ENCODE peak calls at places on chromosomes 13 and 19, in four cellular contexts. One of them, this sample, is unnamed.

GRCh38 chr13:73857106-73857505 is 277.1 kb downstream of the KLF12 start:
- DNase-seq in H9: no peak
- DNase-seq in stomach: no peak
- DNase-seq in spleen: no peak
- DNase-seq in this sample: no peak

GRCh38 chr13:65378943-65379519 is 1851.1 kb downstream of the PCDH9 start:
- DNase-seq in H9: no peak
- DNase-seq in stomach: no peak
- DNase-seq in spleen: no peak
- DNase-seq in this sample: no peak

GRCh38 chr19:4575978-4576933 is 16.8 kb upstream of the SEMA6B start:
- DNase-seq in H9: peak; percentile 84
- DNase-seq in stomach: peak; percentile 74
- DNase-seq in spleen: peak; percentile 90
- DNase-seq in this sample: peak; percentile 80

GRCh38 chr13:42405665-42406390 is 133.9 kb downstream of the AKAP11 start:
- DNase-seq in H9: no peak
- DNase-seq in stomach: no peak
- DNase-seq in spleen: no peak
- DNase-seq in this sample: no peak

GRCh38 chr19:35135389-35135909 is 590 bp upstream of the LGI4 start:
- DNase-seq in H9: peak; percentile 84
- DNase-seq in stomach: peak; percentile 82
- DNase-seq in spleen: peak; percentile 88
- DNase-seq in this sample: peak; percentile 88

GRCh38 chr13:50015263-50015662 is at the start of gene KCNRG:
- DNase-seq in H9: no peak
- DNase-seq in stomach: no peak
- DNase-seq in spleen: no peak
- DNase-seq in this sample: no peak

GRCh38 chr19:20388826-20389225 is 176.8 kb downstream of the ZNF737 start:
- DNase-seq in H9: no peak
- DNase-seq in stomach: no peak
- DNase-seq in spleen: no peak
- DNase-seq in this sample: no peak

GRCh38 chr19:50321831-50322230 is 7.3 kb downstream of the KCNC3 start:
- DNase-seq in H9: no peak
- DNase-seq in stomach: no peak
- DNase-seq in spleen: no peak
- DNase-seq in this sample: no peak

GRCh38 chr19:28943651-28944050 is 269.3 kb downstream of the UQCRFS1 start:
- DNase-seq in H9: peak; percentile 60
- DNase-seq in stomach: no peak
- DNase-seq in spleen: no peak
- DNase-seq in this sample: no peak

GRCh38 chr19:18848860-18849661 is 17.3 kb downstream of the UPF1 start:
- DNase-seq in H9: no peak
- DNase-seq in stomach: no peak
- DNase-seq in spleen: peak; percentile 89
- DNase-seq in this sample: peak; percentile 79

GRCh38 chr13:102097708-102098107 is 304.1 kb downstream of the FGF14 start:
- DNase-seq in H9: no peak
- DNase-seq in stomach: no peak
- DNase-seq in spleen: no peak
- DNase-seq in this sample: no peak

GRCh38 chr19:54558339-54558738 is 15.3 kb upstream of the LILRA2 start:
- DNase-seq in H9: no peak
- DNase-seq in stomach: no peak
- DNase-seq in spleen: no peak
- DNase-seq in this sample: no peak

GRCh38 chr19:29105629-29106352 is 107.2 kb downstream of the UQCRFS1 start:
- DNase-seq in H9: peak; percentile 33
- DNase-seq in stomach: no peak
- DNase-seq in spleen: peak; percentile 60
- DNase-seq in this sample: no peak

GRCh38 chr13:40963927-40964326 is 55.2 kb downstream of the ELF1 start:
- DNase-seq in H9: no peak
- DNase-seq in stomach: no peak
- DNase-seq in spleen: no peak
- DNase-seq in this sample: no peak

DNA sequence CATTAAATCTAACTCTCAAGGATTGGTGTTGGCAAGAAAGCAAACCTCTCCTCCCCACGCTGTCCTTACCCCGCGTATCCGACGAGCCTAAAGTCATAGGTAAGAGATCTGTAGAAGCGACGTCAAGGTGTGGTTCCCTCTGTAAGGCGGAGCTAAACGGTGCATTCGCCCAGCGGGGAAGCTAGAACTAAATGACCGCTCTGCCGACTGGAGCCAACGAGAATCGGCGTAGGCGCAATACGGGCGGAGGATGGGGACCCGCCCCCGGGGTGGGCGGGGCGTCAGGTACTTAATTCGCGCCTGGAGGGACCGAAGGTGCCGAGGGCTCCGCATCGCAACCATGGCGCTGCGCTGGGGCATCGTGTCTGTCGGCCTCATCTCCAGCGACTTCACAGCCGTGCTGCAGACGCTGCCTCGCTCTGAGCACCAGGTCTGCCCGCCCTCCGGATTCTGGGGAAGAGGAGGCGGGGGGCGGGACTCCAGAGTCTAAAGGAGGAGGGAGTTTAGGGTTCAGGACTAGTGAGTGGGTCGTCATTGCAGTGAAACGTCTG is at the start of gene DHDH:
- DNase-seq in H9: peak; percentile 97
- DNase-seq in stomach: peak; percentile 94
- DNase-seq in spleen: peak; percentile 94
- DNase-seq in this sample: peak; percentile 95
- TF ChIP-seq CTCF in H9: no peak
- TF ChIP-seq CTCF in stomach: no peak
- TF ChIP-seq CTCF in spleen: no peak
- TF ChIP-seq CTCF in this sample: no peak

GRCh38 chr19:22530042-22530441 is 104.1 kb upstream of the ZNF492 start:
- DNase-seq in H9: no peak
- DNase-seq in stomach: no peak
- DNase-seq in spleen: no peak
- DNase-seq in this sample: no peak

GRCh38 chr19:22528956-22529355 is 105.2 kb upstream of the ZNF492 start:
- DNase-seq in H9: no peak
- DNase-seq in stomach: no peak
- DNase-seq in spleen: no peak
- DNase-seq in this sample: no peak

GRCh38 chr19:22533761-22534160 is 100.4 kb upstream of the ZNF492 start:
- DNase-seq in H9: no peak
- DNase-seq in stomach: no peak
- DNase-seq in spleen: no peak
- DNase-seq in this sample: no peak

GRCh38 chr19:22527554-22527953 is 105.4 kb upstream of the ZNF98 start:
- DNase-seq in H9: no peak
- DNase-seq in stomach: no peak
- DNase-seq in spleen: no peak
- DNase-seq in this sample: peak; percentile 8

DNA sequence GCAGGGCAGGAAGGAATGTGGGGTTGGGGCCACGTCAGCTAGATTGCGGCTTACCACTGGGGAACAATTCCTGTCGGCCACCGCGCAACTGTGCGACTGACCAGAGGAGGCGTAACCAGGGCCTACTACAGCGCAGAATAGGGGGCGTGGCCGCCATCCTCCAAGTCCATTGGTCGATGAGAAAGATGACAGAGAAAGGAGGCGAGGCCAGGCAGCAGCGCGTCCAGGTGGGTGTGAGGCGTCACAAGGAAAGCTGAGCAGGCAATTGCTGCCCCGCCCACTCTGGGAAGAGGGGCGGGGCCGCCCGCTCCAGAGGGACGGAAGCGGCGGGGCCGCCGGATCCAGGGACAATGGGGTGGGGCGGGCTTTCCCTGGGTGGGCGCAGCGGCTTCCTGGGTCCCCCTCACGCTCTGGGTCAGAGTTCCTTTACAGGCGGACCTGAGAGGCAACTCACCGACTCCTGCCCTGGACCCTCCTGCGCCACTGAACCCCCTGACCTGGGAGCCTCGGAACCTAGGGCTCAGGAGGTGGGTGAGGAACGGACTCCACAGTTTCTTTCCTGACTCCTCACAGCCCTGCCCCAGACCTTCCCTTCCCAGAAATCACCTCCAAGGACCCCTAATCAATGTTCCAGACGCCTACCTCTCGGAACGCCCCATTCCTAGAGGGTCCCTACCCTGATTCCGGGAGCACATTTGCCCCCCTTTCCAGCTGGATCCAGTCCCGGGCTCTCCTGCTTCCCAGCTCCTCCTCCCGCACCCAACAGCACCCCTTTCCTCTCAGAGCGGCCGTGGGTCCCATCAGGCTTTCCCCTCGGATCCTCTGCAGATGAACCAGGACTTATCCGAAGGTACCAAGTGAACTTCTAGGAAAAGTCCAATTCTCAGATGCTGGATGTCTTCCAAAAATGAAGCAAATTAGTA is 101.5 kb upstream of the ZNF492 start:
- DNase-seq in H9: no peak
- DNase-seq in stomach: no peak
- DNase-seq in spleen: no peak
- DNase-seq in this sample: peak; percentile 81
- H3K27ac ChIP-seq in H9: no peak overlapping the region
- H3K27ac ChIP-seq in stomach: peak overlapping the region; percentile 75
- H3K27ac ChIP-seq in spleen: no peak overlapping the region
- H3K27ac ChIP-seq in this sample: no peak overlapping the region

GRCh38 chr13:28338742-28339141 is 156.2 kb downstream of the FLT1 start:
- DNase-seq in H9: no peak
- DNase-seq in stomach: no peak
- DNase-seq in spleen: no peak
- DNase-seq in this sample: no peak

GRCh38 chr13:28338202-28338601 is 156.7 kb downstream of the FLT1 start:
- DNase-seq in H9: no peak
- DNase-seq in stomach: no peak
- DNase-seq in spleen: no peak
- DNase-seq in this sample: no peak

GRCh38 chr13:28339419-28339818 is 155.5 kb downstream of the FLT1 start:
- DNase-seq in H9: no peak
- DNase-seq in stomach: no peak
- DNase-seq in spleen: no peak
- DNase-seq in this sample: no peak

GRCh38 chr13:28336193-28336657 is 158.7 kb downstream of the FLT1 start:
- DNase-seq in H9: no peak
- DNase-seq in stomach: no peak
- DNase-seq in spleen: no peak
- DNase-seq in this sample: no peak

GRCh38 chr13:28337196-28338045 is 157.5 kb downstream of the FLT1 start:
- DNase-seq in H9: no peak
- DNase-seq in stomach: no peak
- DNase-seq in spleen: no peak
- DNase-seq in this sample: no peak
- H3K4me1 ChIP-seq in H9: no peaks in the 10 kb centered on the region
- H3K4me1 ChIP-seq in stomach: no peaks in the 10 kb centered on the region
- H3K4me1 ChIP-seq in spleen: no peaks in the 10 kb centered on the region
- H3K4me1 ChIP-seq in this sample: peaks cover 8% of the 10 kb centered on the region

GRCh38 chr19:2173841-2174577 is 10.3 kb downstream of the DOT1L start:
- DNase-seq in H9: no peak
- DNase-seq in stomach: no peak
- DNase-seq in spleen: no peak
- DNase-seq in this sample: no peak

GRCh38 chr19:2170219-2170618 is 6.5 kb downstream of the DOT1L start:
- DNase-seq in H9: peak; percentile 28
- DNase-seq in stomach: no peak
- DNase-seq in spleen: peak; percentile 63
- DNase-seq in this sample: no peak

GRCh38 chr19:2170987-2171348 is 7.2 kb downstream of the DOT1L start:
- DNase-seq in H9: no peak
- DNase-seq in stomach: no peak
- DNase-seq in spleen: no peak
- DNase-seq in this sample: no peak

GRCh38 chr19:2173388-2173787 is 9.7 kb downstream of the DOT1L start:
- DNase-seq in H9: peak; percentile 25
- DNase-seq in stomach: no peak
- DNase-seq in spleen: no peak
- DNase-seq in this sample: no peak

DNA sequence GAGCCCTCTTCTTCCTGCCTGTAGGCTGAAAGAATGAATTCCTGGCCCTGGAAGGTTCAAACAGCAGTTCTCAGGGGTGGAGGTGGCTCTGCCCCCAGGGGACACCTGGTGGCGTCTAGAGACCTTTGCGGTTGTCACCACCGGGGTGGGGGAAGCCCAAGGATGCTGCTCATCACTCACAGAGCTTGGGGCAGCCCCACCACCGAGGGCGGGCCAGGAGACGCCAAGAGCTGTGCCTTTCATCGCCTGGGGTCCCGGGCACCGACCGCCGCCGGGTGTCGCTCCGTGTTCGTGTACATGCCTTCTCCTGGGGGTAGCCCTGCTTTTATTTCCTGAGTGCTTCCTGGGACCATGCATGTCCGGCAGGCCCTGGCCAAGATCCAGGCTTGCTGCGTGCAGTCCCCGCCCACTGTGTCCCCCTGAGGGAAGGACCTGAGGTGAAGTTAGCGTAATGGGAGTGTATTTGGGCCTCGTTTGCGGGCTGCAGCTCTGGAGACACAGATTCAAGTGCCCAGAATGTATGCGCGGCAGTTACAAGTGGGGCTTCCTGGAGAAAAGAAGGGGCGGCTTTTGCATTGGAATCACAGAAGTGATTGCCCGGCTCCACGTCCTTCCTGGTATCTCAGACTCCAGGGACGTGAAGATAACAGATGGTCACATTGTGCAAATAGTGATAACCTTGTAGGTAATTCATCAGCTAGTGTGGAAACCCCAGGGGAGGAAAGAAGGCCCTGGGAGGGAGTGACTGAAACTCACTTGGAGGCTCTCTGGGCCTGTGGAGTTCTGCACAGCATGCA is 7.8 kb downstream of the DOT1L start:
- DNase-seq in H9: peak; percentile 71
- DNase-seq in stomach: peak; percentile 39
- DNase-seq in spleen: peak; percentile 94
- DNase-seq in this sample: no peak
- TF ChIP-seq CTCF in H9: peak; percentile 44
- TF ChIP-seq CTCF in stomach: no peak
- TF ChIP-seq CTCF in spleen: peak; percentile 25
- TF ChIP-seq CTCF in this sample: no peak